ENCODE peak calls at places on chromosome 15, in five cellular contexts. N is HL-60, Q is K562, D is stomach, Z is prostate gland. J is an unnamed sample.

GRCh38 chr15:72426753-72427152 is 28.6 kb downstream of the TMEM202 start:
- DNase-seq in Q (no peak), N (no peak), Z (no peak), D (no peak), J (no peak)

GRCh38 chr15:92091155-92091734 is 237.7 kb downstream of the SLCO3A1 start:
- DNase-seq in Q (peak; percentile 63), D (peak; percentile 68), N (no peak), Z (peak; percentile 50), J (no peak)

GRCh38 chr15:28128036-28128435 is 28.9 kb upstream of the OCA2 start:
- DNase-seq in Q (no peak), Z (peak; percentile 23), N (no peak), D (peak; percentile 25), J (no peak)

GRCh38 chr15:87736921-87737389 is 519.6 kb downstream of the NTRK3 start:
- DNase-seq in Q (no peak), Z (no peak), D (no peak), N (no peak), J (peak; percentile 34)

GRCh38 chr15:22949074-22949547 is 31.1 kb downstream of the CYFIP1 start:
- DNase-seq in Z (no peak), N (no peak), Q (peak; percentile 73), D (no peak), J (no peak)

GRCh38 chr15:96325579-96326331 is 4.7 kb upstream of the NR2F2 start:
- DNase-seq in D (no peak), Z (no peak), N (no peak), Q (no peak), J (no peak)

GRCh38 chr15:53126144-53126543 is 336.0 kb upstream of the ONECUT1 start:
- DNase-seq in D (no peak), N (no peak), Q (no peak), Z (no peak), J (peak; percentile 17)

GRCh38 chr15:50996641-50997040 is 88.2 kb downstream of the AP4E1 start:
- DNase-seq in D (no peak), Q (no peak), Z (no peak), N (no peak), J (no peak)

DNA sequence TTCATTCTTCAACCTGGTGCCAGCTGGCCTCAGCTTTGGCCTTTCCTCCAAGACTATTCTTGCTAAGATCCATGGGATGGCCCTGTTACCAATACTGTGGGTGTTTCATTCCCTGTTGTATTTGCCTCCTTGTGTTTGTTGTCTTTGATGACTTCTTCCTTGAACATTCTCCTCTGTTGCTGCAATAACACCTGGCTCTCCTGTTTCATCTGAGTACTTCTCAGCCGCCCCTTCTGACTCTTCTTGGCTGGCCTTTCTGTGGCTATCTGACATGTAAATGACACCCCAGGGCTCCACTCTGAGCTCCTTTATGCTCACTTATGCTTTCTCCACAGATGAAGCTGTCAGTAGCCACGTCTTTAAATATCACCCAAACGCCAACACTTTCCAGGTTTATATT is 302.7 kb upstream of the CHRNA7 start:
- DNase-seq in N (no peak), Z (no peak), D (no peak), Q (no peak), J (no peak)
- TF ChIP-seq POLR2AphosphoS5 in N (no peak), Z (no peak), D (no peak), Q (no peak), J (no peak)

DNA sequence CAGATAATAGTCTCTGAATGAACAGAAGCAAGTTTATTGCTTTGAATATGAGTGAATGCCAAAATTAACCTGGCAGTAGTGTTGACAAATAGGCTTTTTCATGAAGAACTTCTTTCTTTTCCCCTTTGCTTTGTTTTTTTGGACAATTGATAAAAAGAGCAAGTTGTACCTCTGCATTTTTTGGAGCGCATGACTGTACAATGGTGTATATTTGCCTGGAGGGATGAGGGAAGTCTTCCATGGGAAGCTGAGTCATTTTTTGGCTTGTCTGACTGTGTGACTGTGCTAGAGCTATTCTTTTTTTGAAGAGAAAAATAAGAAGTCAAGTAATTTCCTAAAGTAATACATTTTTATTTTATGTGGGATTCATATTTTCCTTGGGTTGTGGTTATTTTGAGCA is 186.9 kb downstream of the KLHL25 start:
- DNase-seq in N (no peak), D (no peak), Z (no peak), Q (no peak), J (no peak)
- H3K27ac ChIP-seq in N (no peak overlapping the region), D (peak overlapping the region; percentile 68), Z (no peak overlapping the region), Q (no peak overlapping the region), J (peak overlapping the region; percentile 72)

GRCh38 chr15:76913737-76914136 is 8.6 kb upstream of the SCAPER start:
- DNase-seq in N (no peak), Z (no peak), Q (no peak), D (no peak), J (no peak)
- TF ChIP-seq POLR2AphosphoS5 in N (no peak), Z (no peak), Q (no peak), D (no peak), J (no peak)

DNA sequence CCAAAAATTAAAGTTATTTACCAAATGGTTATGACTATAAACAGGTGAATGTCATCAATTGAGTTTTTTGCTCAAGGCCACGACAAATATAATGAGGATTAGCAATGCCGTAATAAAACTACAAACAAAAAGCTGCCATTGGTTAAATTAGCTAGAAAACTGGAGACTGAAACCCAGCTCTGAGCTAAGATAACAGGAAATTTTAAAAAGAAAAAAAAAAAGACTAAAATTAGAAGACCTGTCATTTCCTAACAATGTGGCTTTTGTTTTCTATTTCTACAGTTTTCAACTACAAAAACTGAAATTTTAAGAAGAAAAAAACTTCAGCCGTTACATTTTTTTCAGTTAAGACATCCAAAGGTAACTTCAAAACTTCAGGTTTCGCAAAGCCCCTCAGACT is 9.7 kb downstream of the SLC12A6 start:
- DNase-seq in Q (no peak), N (no peak), D (no peak), Z (no peak), J (no peak)
- H3K27ac ChIP-seq in Q (no peak overlapping the region), N (no peak overlapping the region), D (no peak overlapping the region), Z (no peak overlapping the region), J (no peak overlapping the region)

GRCh38 chr15:56815247-56815646 is 81.9 kb upstream of the ZNF280D start:
- DNase-seq in D (no peak), N (no peak), Z (no peak), Q (no peak), J (no peak)

GRCh38 chr15:56820333-56820732 is 87.0 kb upstream of the ZNF280D start:
- DNase-seq in Q (no peak), D (no peak), N (no peak), Z (no peak), J (no peak)

GRCh38 chr15:56814429-56814828 is 81.1 kb upstream of the ZNF280D start:
- DNase-seq in D (no peak), Q (no peak), N (no peak), Z (no peak), J (no peak)

GRCh38 chr15:56817266-56817665 is 84.0 kb upstream of the ZNF280D start:
- DNase-seq in D (no peak), Z (no peak), N (no peak), Q (no peak), J (no peak)

GRCh38 chr15:56817690-56818089 is 84.4 kb upstream of the ZNF280D start:
- DNase-seq in Q (no peak), Z (no peak), D (no peak), N (no peak), J (no peak)
- TF ChIP-seq POLR2AphosphoS5 in Q (no peak), Z (no peak), D (no peak), N (no peak), J (no peak)

GRCh38 chr15:65379986-65380385 is 2.2 kb upstream of the IGDCC3 start:
- DNase-seq in Z (no peak), N (no peak), Q (no peak), D (no peak), J (no peak)
- H3K27ac ChIP-seq in Z (no peak overlapping the region), N (no peak overlapping the region), Q (no peak overlapping the region), D (no peak overlapping the region), J (no peak overlapping the region)

GRCh38 chr15:81575436-81576123 is 201.6 kb upstream of the TMC3 start:
- DNase-seq in N (no peak), D (no peak), Q (peak; percentile 11), Z (no peak), J (no peak)
- TF ChIP-seq POLR2AphosphoS5 in N (no peak), D (no peak), Q (no peak), Z (no peak), J (no peak)

GRCh38 chr15:64618569-64618968 is 156.8 kb downstream of the RBPMS2 start:
- DNase-seq in N (no peak), Q (no peak), Z (no peak), D (no peak), J (no peak)

GRCh38 chr15:64617727-64618126 is 157.3 kb downstream of the ZNF609 start:
- DNase-seq in N (no peak), Q (no peak), Z (no peak), D (no peak), J (no peak)

GRCh38 chr15:64619880-64620839 is 155.2 kb downstream of the RBPMS2 start:
- DNase-seq in Q (no peak), N (no peak), Z (no peak), D (no peak), J (no peak)

GRCh38 chr15:64620991-64621495 is 154.3 kb downstream of the RBPMS2 start:
- DNase-seq in N (no peak), Z (no peak), Q (no peak), D (no peak), J (no peak)

GRCh38 chr15:64618138-64618537 is 157.3 kb downstream of the RBPMS2 start:
- DNase-seq in N (no peak), Q (no peak), D (no peak), Z (no peak), J (no peak)
- H3K27ac ChIP-seq in N (no peak overlapping the region), Q (no peak overlapping the region), D (no peak overlapping the region), Z (no peak overlapping the region), J (no peak overlapping the region)

GRCh38 chr15:98873441-98874218 is 134.0 kb downstream of the PGPEP1L start:
- DNase-seq in Z (no peak), Q (no peak), D (no peak), N (peak; percentile 91), J (no peak)
- TF ChIP-seq POLR2AphosphoS5 in Z (no peak), Q (no peak), D (no peak), N (peak; percentile 68), J (no peak)

J was measured in esophagus muscularis mucosa.